ENCODE peak calls at places on chromosomes 12 and 14, in seven cellular contexts. S is body of pancreas, U is tibial artery, C is HCT116, J is IMR-90, D is cardiac muscle cell, Y is GM23338. Z is an unnamed sample.

GRCh38 chr14:51626185-51626584 is 25.5 kb upstream of the FRMD6 start:
- DNase-seq in J (no peak), D (no peak), U (no peak), C (no peak), S (no peak), Y (no peak), Z (no peak)

GRCh38 chr12:100877776-100878175 is 83.2 kb downstream of the ANO4 start:
- DNase-seq in Y (peak; percentile 14), D (no peak), U (no peak), S (no peak), J (no peak), C (no peak), Z (no peak)

GRCh38 chr12:131375261-131375971 is 335.5 kb upstream of the SFSWAP start:
- DNase-seq in Y (no peak), S (no peak), J (no peak), U (no peak), D (no peak), C (no peak), Z (no peak)

GRCh38 chr12:104486416-104486815 is 29.7 kb downstream of the CHST11 start:
- DNase-seq in U (no peak), Y (no peak), C (no peak), D (no peak), J (no peak), S (no peak), Z (no peak)

GRCh38 chr14:73591690-73592448 is at the start of gene ACOT4:
- DNase-seq in Y (peak; percentile 73), U (no peak), S (peak; percentile 64), C (no peak), J (peak; percentile 20), D (peak; percentile 55), Z (peak; percentile 66)

GRCh38 chr12:11663128-11663527 is 13.7 kb downstream of the ETV6 start:
- DNase-seq in Y (no peak), U (no peak), D (no peak), S (peak; percentile 31), C (no peak), J (no peak), Z (no peak)

GRCh38 chr14:103626150-103626850 is 2.7 kb upstream of the KLC1 start:
- DNase-seq in D (no peak), U (no peak), J (no peak), S (no peak), C (no peak), Y (no peak), Z (peak; percentile 36)

GRCh38 chr14:39734306-39734705 is 302.1 kb upstream of the FBXO33 start:
- DNase-seq in Y (no peak), U (no peak), C (no peak), D (no peak), J (no peak), S (no peak), Z (no peak)

GRCh38 chr12:53128780-53129747 is 25.8 kb downstream of the SOAT2 start:
- DNase-seq in U (no peak), C (no peak), Y (no peak), D (no peak), J (no peak), S (no peak), Z (no peak)

GRCh38 chr12:6963016-6963731 is 7.3 kb downstream of the PHB2 start:
- DNase-seq in Y (peak; percentile 95), C (peak; percentile 89), U (peak; percentile 18), D (no peak), S (peak; percentile 96), J (no peak), Z (no peak)
- H3K4me3 ChIP-seq in Y (peak overlapping the region; percentile 95), C (peak overlapping the region; percentile 96), U (no peak overlapping the region), D (no peak overlapping the region), S (peak overlapping the region; percentile 92), J (no peak overlapping the region), Z (no peak overlapping the region)

GRCh38 chr14:101977311-101978071 is 13.1 kb downstream of the DYNC1H1 start:
- DNase-seq in U (no peak), S (no peak), C (no peak), Y (no peak), J (peak; percentile 75), D (no peak), Z (no peak)

GRCh38 chr14:101982621-101983020 is 18.2 kb downstream of the DYNC1H1 start:
- DNase-seq in D (no peak), J (no peak), S (no peak), C (no peak), U (no peak), Y (no peak), Z (no peak)

GRCh38 chr14:101980251-101980650 is 15.9 kb downstream of the DYNC1H1 start:
- DNase-seq in C (no peak), Y (no peak), S (no peak), U (no peak), J (no peak), D (no peak), Z (no peak)

GRCh38 chr14:101979666-101980065 is 15.3 kb downstream of the DYNC1H1 start:
- DNase-seq in D (peak; percentile 35), S (no peak), J (no peak), C (no peak), U (no peak), Y (no peak), Z (no peak)

DNA sequence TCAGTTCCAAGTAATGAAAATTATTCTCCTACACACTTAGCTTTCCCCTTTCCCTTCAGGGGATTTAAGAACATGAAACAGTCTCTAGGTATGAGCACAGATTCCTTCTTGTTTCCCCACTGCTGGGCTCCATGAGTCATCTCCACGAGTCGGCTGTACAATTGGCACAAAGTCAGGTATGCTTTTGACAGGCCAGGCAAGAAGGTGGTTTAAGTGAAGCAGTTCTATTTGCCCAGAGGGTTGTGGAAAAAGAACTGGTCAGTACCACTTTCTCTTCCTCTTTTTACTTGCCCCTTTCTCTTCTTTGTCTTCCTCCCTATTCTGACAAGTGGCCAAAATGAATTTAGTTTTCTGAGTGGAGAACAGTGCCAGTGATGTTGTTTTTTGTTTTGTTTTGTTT is 16.3 kb downstream of the DYNC1H1 start:
- DNase-seq in S (peak; percentile 51), C (peak; percentile 73), Y (no peak), J (peak; percentile 99), U (peak; percentile 85), D (peak; percentile 98), Z (peak; percentile 58)
- H3K36me3 ChIP-seq in S (peaks cover 27% of the 10 kb centered on the region), C (peaks cover 54% of the 10 kb centered on the region), Y (peaks cover 54% of the 10 kb centered on the region), J (peaks cover 49% of the 10 kb centered on the region), U (peaks cover 83% of the 10 kb centered on the region), D (peaks cover 57% of the 10 kb centered on the region), Z (peaks cover 14% of the 10 kb centered on the region)

DNA sequence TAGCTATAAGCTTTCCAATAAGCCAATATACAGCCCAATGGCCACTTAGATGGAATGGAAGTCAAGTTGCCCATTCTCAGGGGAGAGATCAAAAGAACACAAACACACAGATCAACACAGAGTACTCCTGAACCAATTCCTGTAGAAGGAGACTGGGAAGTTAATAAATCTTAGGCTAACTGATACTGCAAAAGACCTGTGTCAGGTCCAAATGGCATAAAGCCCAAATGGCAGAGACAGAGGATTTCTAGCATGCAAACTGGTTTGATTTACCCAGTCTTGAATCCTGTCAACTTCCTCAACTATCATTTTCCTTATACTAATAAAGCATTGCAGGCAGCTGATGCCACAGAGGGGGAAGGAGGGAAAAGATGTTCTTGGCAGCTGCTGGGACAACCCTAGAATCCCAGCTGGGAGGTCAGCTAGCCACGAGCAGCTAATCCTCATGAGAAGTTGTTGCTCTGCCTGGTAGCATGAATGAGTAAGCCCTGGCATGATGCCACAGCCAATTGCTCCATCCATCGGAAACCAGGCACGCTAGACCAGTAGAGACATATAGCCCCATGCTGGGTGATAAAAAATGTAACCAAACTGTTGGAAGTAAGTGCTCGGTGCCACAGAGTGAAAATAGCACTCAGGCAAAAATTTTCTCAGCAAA is 26.2 kb downstream of the ANG start:
- DNase-seq in U (peak; percentile 90), J (peak; percentile 34), D (peak; percentile 91), Y (no peak), S (peak; percentile 87), C (no peak), Z (no peak)
- TF ChIP-seq CTCF in U (no peak), J (no peak), D (no peak), Y (no peak), S (no peak), C (no peak), Z (no peak)

GRCh38 chr12:119182701-119183493 is 4.2 kb downstream of the HSPB8 start:
- DNase-seq in D (peak; percentile 85), U (no peak), S (no peak), Y (no peak), C (no peak), J (peak; percentile 35), Z (no peak)
- H3K4me3 ChIP-seq in D (no peak overlapping the region), U (peak overlapping the region; percentile 85), S (no peak overlapping the region), Y (no peak overlapping the region), C (no peak overlapping the region), J (no peak overlapping the region), Z (no peak overlapping the region)

GRCh38 chr14:98901511-98902205 is 370.3 kb downstream of the BCL11B start:
- DNase-seq in D (no peak), C (no peak), J (no peak), S (no peak), Y (no peak), U (no peak), Z (no peak)

GRCh38 chr14:98899441-98899840 is 372.6 kb downstream of the BCL11B start:
- DNase-seq in J (no peak), Y (no peak), S (no peak), U (no peak), C (no peak), D (no peak), Z (no peak)

GRCh38 chr14:98900236-98900635 is 371.8 kb downstream of the BCL11B start:
- DNase-seq in S (no peak), D (no peak), C (no peak), Y (no peak), U (no peak), J (no peak), Z (no peak)

GRCh38 chr14:98903371-98903770 is 368.6 kb downstream of the BCL11B start:
- DNase-seq in C (no peak), Y (no peak), U (no peak), D (no peak), S (no peak), J (no peak), Z (no peak)

GRCh38 chr14:98900721-98901272 is 371.2 kb downstream of the BCL11B start:
- DNase-seq in C (no peak), S (no peak), Y (no peak), D (no peak), J (no peak), U (no peak), Z (no peak)
- H3K36me3 ChIP-seq in C (no peaks in the 10 kb centered on the region), S (no peaks in the 10 kb centered on the region), Y (no peaks in the 10 kb centered on the region), D (no peaks in the 10 kb centered on the region), J (no peaks in the 10 kb centered on the region), U (no peaks in the 10 kb centered on the region), Z (no peaks in the 10 kb centered on the region)

DNA sequence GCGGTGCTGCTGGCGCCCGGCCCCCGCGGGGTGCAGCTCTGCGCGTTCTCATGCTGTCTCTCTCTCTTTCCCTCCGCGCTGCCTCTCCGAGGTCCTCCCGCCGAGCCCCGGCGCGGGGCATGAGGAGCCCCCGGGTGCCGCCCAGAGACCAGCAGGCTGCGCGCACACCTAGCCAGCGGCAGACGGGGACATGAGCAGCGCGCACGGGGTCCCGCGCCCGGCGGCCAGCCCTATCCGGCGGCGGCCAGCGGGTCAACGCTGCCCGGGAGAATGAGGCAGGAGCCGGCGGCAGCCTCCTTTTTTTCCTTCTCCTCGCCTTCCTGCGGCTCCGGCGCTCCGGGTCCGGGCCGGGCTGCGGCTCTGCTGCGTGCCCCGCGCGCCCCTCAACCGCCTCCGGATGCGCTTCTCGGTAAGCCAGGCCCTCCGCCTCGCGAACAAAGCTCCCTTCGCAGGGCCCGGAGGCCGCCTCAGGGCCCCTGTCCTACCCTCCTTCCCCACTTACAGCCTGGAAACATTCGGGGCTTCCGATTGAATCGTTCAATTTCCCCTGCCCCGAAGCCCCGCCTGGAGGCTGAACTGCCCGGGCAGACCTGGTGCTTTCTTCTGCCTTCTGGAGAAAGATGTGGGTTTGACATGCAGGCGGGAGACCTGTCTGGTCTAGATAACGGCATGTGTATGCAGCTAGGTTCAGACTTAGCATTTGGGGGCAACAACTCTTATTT is at the start of gene TUNAR:
- DNase-seq in D (no peak), Y (peak; percentile 79), U (no peak), C (no peak), J (no peak), S (peak; percentile 41), Z (no peak)
- TF ChIP-seq CTCF in D (no peak), Y (peak; percentile 63), U (no peak), C (no peak), J (no peak), S (peak; percentile 42), Z (no peak)